ENCODE peak calls at places on chromosome 18, in six cellular contexts. One of them, this sample, is unnamed.

GRCh38 chr18:36402765-36403396 is 105.4 kb downstream of the FHOD3 start:
- DNase-seq in K562: no peak
- DNase-seq in endothelial cell of umbilical vein: no peak
- DNase-seq in H1: no peak
- DNase-seq in HepG2: no peak
- DNase-seq in A549: no peak
- DNase-seq in this sample: peak; percentile 39

GRCh38 chr18:36298113-36298701 is 694 bp downstream of the FHOD3 start:
- DNase-seq in K562: peak; percentile 22
- DNase-seq in H1: no peak
- DNase-seq in endothelial cell of umbilical vein: no peak
- DNase-seq in HepG2: no peak
- DNase-seq in A549: no peak
- DNase-seq in this sample: peak; percentile 66

GRCh38 chr18:60500960-60501359 is 128.4 kb upstream of the MC4R start:
- DNase-seq in H1: no peak
- DNase-seq in K562: no peak
- DNase-seq in HepG2: no peak
- DNase-seq in endothelial cell of umbilical vein: no peak
- DNase-seq in A549: no peak
- DNase-seq in this sample: no peak

GRCh38 chr18:56803076-56803475 is 151.9 kb downstream of the WDR7 start:
- DNase-seq in endothelial cell of umbilical vein: no peak
- DNase-seq in A549: no peak
- DNase-seq in H1: no peak
- DNase-seq in HepG2: no peak
- DNase-seq in K562: no peak
- DNase-seq in this sample: no peak

GRCh38 chr18:58495634-58496033 is 133.3 kb downstream of the ALPK2 start:
- DNase-seq in H1: no peak
- DNase-seq in endothelial cell of umbilical vein: no peak
- DNase-seq in HepG2: no peak
- DNase-seq in A549: no peak
- DNase-seq in K562: no peak
- DNase-seq in this sample: no peak

GRCh38 chr18:55475467-55475866 is 112.5 kb downstream of the TCF4 start:
- DNase-seq in endothelial cell of umbilical vein: no peak
- DNase-seq in K562: no peak
- DNase-seq in HepG2: no peak
- DNase-seq in A549: no peak
- DNase-seq in H1: no peak
- DNase-seq in this sample: no peak

GRCh38 chr18:12408247-12408869 is 629 bp downstream of the PRELID3A start:
- DNase-seq in A549: peak; percentile 19
- DNase-seq in HepG2: no peak
- DNase-seq in K562: no peak
- DNase-seq in H1: no peak
- DNase-seq in endothelial cell of umbilical vein: peak; percentile 45
- DNase-seq in this sample: no peak

GRCh38 chr18:43392168-43392567 is 114.9 kb upstream of the SYT4 start:
- DNase-seq in A549: no peak
- DNase-seq in K562: no peak
- DNase-seq in H1: no peak
- DNase-seq in HepG2: no peak
- DNase-seq in endothelial cell of umbilical vein: no peak
- DNase-seq in this sample: no peak

GRCh38 chr18:44958450-44958849 is 277.8 kb downstream of the SETBP1 start:
- DNase-seq in HepG2: no peak
- DNase-seq in K562: no peak
- DNase-seq in A549: no peak
- DNase-seq in H1: no peak
- DNase-seq in endothelial cell of umbilical vein: no peak
- DNase-seq in this sample: no peak

GRCh38 chr18:79245517-79246001 is 150.2 kb upstream of the NFATC1 start:
- DNase-seq in K562: no peak
- DNase-seq in H1: no peak
- DNase-seq in endothelial cell of umbilical vein: peak; percentile 17
- DNase-seq in HepG2: no peak
- DNase-seq in A549: peak; percentile 90
- DNase-seq in this sample: no peak

GRCh38 chr18:34219651-34220050 is 5.1 kb downstream of the NOL4 start:
- DNase-seq in H1: no peak
- DNase-seq in A549: no peak
- DNase-seq in endothelial cell of umbilical vein: no peak
- DNase-seq in K562: no peak
- DNase-seq in HepG2: no peak
- DNase-seq in this sample: no peak

GRCh38 chr18:54392621-54393023 is 34.9 kb downstream of the C18orf54 start:
- DNase-seq in K562: peak; percentile 36
- DNase-seq in endothelial cell of umbilical vein: peak; percentile 71
- DNase-seq in H1: no peak
- DNase-seq in HepG2: peak; percentile 52
- DNase-seq in A549: peak; percentile 52
- DNase-seq in this sample: no peak

GRCh38 chr18:11149441-11150270 is at the start of gene PIEZO2:
- DNase-seq in A549: peak; percentile 14
- DNase-seq in endothelial cell of umbilical vein: peak; percentile 29
- DNase-seq in HepG2: peak; percentile 68
- DNase-seq in K562: peak; percentile 36
- DNase-seq in H1: no peak
- DNase-seq in this sample: peak; percentile 84

GRCh38 chr18:13501896-13502295 is 224.5 kb downstream of the FAM210A start:
- DNase-seq in H1: no peak
- DNase-seq in HepG2: no peak
- DNase-seq in K562: no peak
- DNase-seq in endothelial cell of umbilical vein: peak; percentile 41
- DNase-seq in A549: no peak
- DNase-seq in this sample: no peak

GRCh38 chr18:77199707-77200106 is 49.9 kb upstream of the GALR1 start:
- DNase-seq in HepG2: no peak
- DNase-seq in K562: no peak
- DNase-seq in endothelial cell of umbilical vein: no peak
- DNase-seq in H1: no peak
- DNase-seq in A549: no peak
- DNase-seq in this sample: no peak

GRCh38 chr18:12121175-12122095 is 27.8 kb downstream of the ANKRD62 start:
- DNase-seq in K562: peak; percentile 15
- DNase-seq in A549: peak; percentile 17
- DNase-seq in H1: no peak
- DNase-seq in HepG2: peak; percentile 16
- DNase-seq in endothelial cell of umbilical vein: peak; percentile 23
- DNase-seq in this sample: peak; percentile 52

GRCh38 chr18:21191596-21192307 is 50.3 kb upstream of the GREB1L start:
- DNase-seq in endothelial cell of umbilical vein: peak; percentile 24
- DNase-seq in HepG2: peak; percentile 42
- DNase-seq in H1: peak; percentile 43
- DNase-seq in A549: peak; percentile 67
- DNase-seq in K562: peak; percentile 15
- DNase-seq in this sample: peak; percentile 71

GRCh38 chr18:80172056-80172455 is 63.0 kb downstream of the ADNP2 start:
- DNase-seq in H1: no peak
- DNase-seq in HepG2: no peak
- DNase-seq in A549: no peak
- DNase-seq in endothelial cell of umbilical vein: no peak
- DNase-seq in K562: no peak
- DNase-seq in this sample: no peak

GRCh38 chr18:26655614-26656400 is 107.5 kb upstream of the KCTD1 start:
- DNase-seq in K562: no peak
- DNase-seq in HepG2: no peak
- DNase-seq in endothelial cell of umbilical vein: peak; percentile 20
- DNase-seq in A549: peak; percentile 75
- DNase-seq in H1: no peak
- DNase-seq in this sample: peak; percentile 74

GRCh38 chr18:57048859-57049258 is 98.0 kb upstream of the BOD1L2 start:
- DNase-seq in endothelial cell of umbilical vein: no peak
- DNase-seq in K562: no peak
- DNase-seq in HepG2: no peak
- DNase-seq in A549: no peak
- DNase-seq in H1: no peak
- DNase-seq in this sample: no peak

GRCh38 chr18:37570336-37570930 is 4.8 kb upstream of the CELF4 start:
- DNase-seq in endothelial cell of umbilical vein: no peak
- DNase-seq in H1: no peak
- DNase-seq in A549: no peak
- DNase-seq in K562: no peak
- DNase-seq in HepG2: no peak
- DNase-seq in this sample: peak; percentile 43

GRCh38 chr18:28134774-28135173 is 42.2 kb downstream of the CDH2 start:
- DNase-seq in A549: no peak
- DNase-seq in endothelial cell of umbilical vein: no peak
- DNase-seq in K562: no peak
- DNase-seq in H1: no peak
- DNase-seq in HepG2: no peak
- DNase-seq in this sample: no peak

GRCh38 chr18:5582054-5582453 is 38.3 kb upstream of the EPB41L3 start:
- DNase-seq in endothelial cell of umbilical vein: peak; percentile 40
- DNase-seq in HepG2: no peak
- DNase-seq in H1: no peak
- DNase-seq in K562: no peak
- DNase-seq in A549: no peak
- DNase-seq in this sample: peak; percentile 25

GRCh38 chr18:22467760-22468553 is 50.2 kb upstream of the CTAGE1 start:
- DNase-seq in H1: no peak
- DNase-seq in HepG2: no peak
- DNase-seq in endothelial cell of umbilical vein: peak; percentile 92
- DNase-seq in K562: no peak
- DNase-seq in A549: peak; percentile 88
- DNase-seq in this sample: no peak

GRCh38 chr18:23121133-23121532 is 14.2 kb upstream of the CABLES1 start:
- DNase-seq in HepG2: no peak
- DNase-seq in K562: no peak
- DNase-seq in endothelial cell of umbilical vein: no peak
- DNase-seq in A549: no peak
- DNase-seq in H1: no peak
- DNase-seq in this sample: no peak

GRCh38 chr18:3114456-3114855 is 101.5 kb upstream of the LPIN2 start:
- DNase-seq in HepG2: no peak
- DNase-seq in K562: no peak
- DNase-seq in H1: no peak
- DNase-seq in A549: no peak
- DNase-seq in endothelial cell of umbilical vein: no peak
- DNase-seq in this sample: no peak

GRCh38 chr18:26479065-26479685 is 69.2 kb downstream of the KCTD1 start:
- DNase-seq in A549: no peak
- DNase-seq in K562: no peak
- DNase-seq in H1: no peak
- DNase-seq in endothelial cell of umbilical vein: no peak
- DNase-seq in HepG2: no peak
- DNase-seq in this sample: peak; percentile 42

GRCh38 chr18:32470136-32470712 is 458 bp downstream of the GAREM1 start:
- DNase-seq in A549: peak; percentile 28
- DNase-seq in HepG2: no peak
- DNase-seq in H1: no peak
- DNase-seq in endothelial cell of umbilical vein: peak; percentile 42
- DNase-seq in K562: no peak
- DNase-seq in this sample: peak; percentile 48

DNA sequence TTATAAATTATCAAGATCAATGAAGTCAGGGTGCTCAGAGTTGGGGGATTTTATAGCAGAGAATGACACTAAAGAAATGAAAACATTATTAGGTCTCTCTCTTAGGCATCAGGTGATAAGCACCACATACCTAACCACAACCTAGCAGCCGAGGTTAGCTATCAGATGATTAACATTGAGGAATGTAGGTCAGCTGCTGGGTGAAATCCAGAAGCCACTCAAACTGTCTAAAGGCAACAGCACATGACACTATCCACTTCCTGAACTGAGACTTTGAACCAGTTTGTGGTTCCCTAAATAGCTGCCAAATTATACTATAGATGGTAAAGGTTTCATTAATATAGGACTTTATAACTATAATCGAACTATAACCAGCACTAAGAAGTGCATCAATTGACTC is 4.7 kb downstream of the EPG5 start:
- DNase-seq in H1: no peak
- DNase-seq in K562: no peak
- DNase-seq in endothelial cell of umbilical vein: no peak
- DNase-seq in A549: no peak
- DNase-seq in HepG2: peak; percentile 45
- DNase-seq in this sample: no peak
- TF ChIP-seq JUN in H1: no peak
- TF ChIP-seq JUN in K562: no peak
- TF ChIP-seq JUN in endothelial cell of umbilical vein: no peak
- TF ChIP-seq JUN in A549: no peak
- TF ChIP-seq JUN in HepG2: no peak
- TF ChIP-seq JUN in this sample: no peak

GRCh38 chr18:8844721-8845148 is 139.4 kb downstream of the MTCL1 start:
- DNase-seq in HepG2: no peak
- DNase-seq in endothelial cell of umbilical vein: no peak
- DNase-seq in K562: no peak
- DNase-seq in H1: no peak
- DNase-seq in A549: no peak
- DNase-seq in this sample: no peak
- TF ChIP-seq JUN in HepG2: no peak
- TF ChIP-seq JUN in endothelial cell of umbilical vein: no peak
- TF ChIP-seq JUN in K562: no peak
- TF ChIP-seq JUN in H1: no peak
- TF ChIP-seq JUN in A549: no peak
- TF ChIP-seq JUN in this sample: no peak

DNA sequence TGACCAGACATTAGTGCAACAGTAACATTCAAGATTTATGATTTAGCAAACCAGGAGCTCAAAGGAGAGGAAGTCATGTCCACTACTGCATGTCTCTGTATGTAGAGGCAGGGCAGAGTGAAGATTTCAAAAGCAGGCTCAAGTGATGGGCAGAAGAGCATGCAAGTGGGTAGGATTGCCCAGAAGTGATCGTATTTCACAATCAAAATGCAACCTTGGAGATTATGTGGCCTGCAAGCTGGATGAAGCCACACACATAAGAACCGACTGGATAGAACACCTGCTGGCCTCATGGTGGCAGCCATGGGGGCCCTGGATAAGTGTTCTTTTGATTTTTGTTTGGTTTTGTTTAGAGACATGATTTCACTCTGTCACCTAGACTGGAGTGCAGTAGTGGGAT is 286.8 kb upstream of the RAB12 start:
- DNase-seq in A549: no peak
- DNase-seq in K562: no peak
- DNase-seq in HepG2: no peak
- DNase-seq in H1: no peak
- DNase-seq in endothelial cell of umbilical vein: no peak
- DNase-seq in this sample: no peak
- TF ChIP-seq JUN in A549: no peak
- TF ChIP-seq JUN in K562: no peak
- TF ChIP-seq JUN in HepG2: no peak
- TF ChIP-seq JUN in H1: no peak
- TF ChIP-seq JUN in endothelial cell of umbilical vein: no peak
- TF ChIP-seq JUN in this sample: no peak

DNA sequence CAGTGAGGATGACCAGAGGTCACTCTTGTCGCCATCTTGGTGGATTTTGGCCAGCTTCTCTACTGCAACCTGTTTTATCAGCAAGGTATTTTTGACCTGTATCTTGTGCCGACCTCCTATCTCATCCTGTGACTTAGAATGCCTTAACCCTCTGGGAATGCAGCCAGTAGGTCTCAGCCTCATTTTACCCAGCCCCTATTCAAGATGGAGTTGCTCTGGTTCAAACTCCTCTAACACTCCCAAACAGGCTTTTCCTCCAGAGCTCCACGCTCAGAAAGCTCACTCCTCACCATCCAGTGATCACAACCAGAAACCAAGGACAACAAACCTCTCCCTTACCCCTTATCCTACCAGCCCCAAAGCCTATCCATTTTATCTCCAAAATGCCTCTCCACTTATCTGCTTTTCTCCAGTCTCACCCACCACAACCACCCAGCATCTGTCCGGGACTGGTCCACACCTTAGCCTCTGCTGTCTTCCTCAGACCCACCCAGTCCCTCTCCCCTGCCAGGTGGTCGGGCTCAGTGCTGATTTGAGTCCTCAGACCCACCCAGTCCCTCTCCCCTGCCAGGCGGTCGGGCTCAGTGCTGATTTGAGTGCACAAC is 11.6 kb upstream of the SMAD7 start:
- DNase-seq in HepG2: no peak
- DNase-seq in H1: no peak
- DNase-seq in endothelial cell of umbilical vein: no peak
- DNase-seq in A549: no peak
- DNase-seq in K562: no peak
- DNase-seq in this sample: no peak
- TF ChIP-seq JUN in HepG2: no peak
- TF ChIP-seq JUN in H1: no peak
- TF ChIP-seq JUN in endothelial cell of umbilical vein: no peak
- TF ChIP-seq JUN in A549: no peak
- TF ChIP-seq JUN in K562: no peak
- TF ChIP-seq JUN in this sample: no peak

This sample was measured in WTC11.